ENCODE peak calls at places on chromosomes 2 and 18, in ten cellular contexts. Y, E, U, R, O, I, T, V, W and D are unnamed samples.
A peak's percentile ranks its signal among the peaks of the same experiment; 100 is the strongest.

GRCh38 chr2:54109848-54110247 is 5.6 kb upstream of the ACYP2 start:
- DNase-seq in R (no peak), T (no peak), V (no peak), U (no peak), I (no peak), E (no peak), Y (no peak), O (no peak), W (no peak), D (no peak)

GRCh38 chr2:28263690-28264089 is 129.0 kb upstream of the FOSL2 start:
- DNase-seq in U (no peak), R (no peak), I (no peak), Y (no peak), V (no peak), W (no peak), T (no peak), E (no peak), O (no peak), D (no peak)

GRCh38 chr18:52222211-52222610 is 117.8 kb upstream of the DCC start:
- DNase-seq in W (no peak), V (no peak), Y (no peak), U (no peak), T (no peak), E (no peak), I (no peak), R (no peak), O (no peak), D (no peak)

GRCh38 chr2:235048549-235048948 is 96.7 kb downstream of the SH3BP4 start:
- DNase-seq in U (no peak), Y (no peak), V (no peak), R (no peak), O (no peak), I (no peak), E (no peak), W (no peak), T (no peak), D (no peak)

GRCh38 chr18:58805482-58806187 is 59.0 kb upstream of the ZNF532 start:
- DNase-seq in Y (no peak), E (no peak), W (no peak), U (no peak), V (peak; percentile 54), T (no peak), R (no peak), O (no peak), I (no peak), D (no peak)

GRCh38 chr2:7014201-7014640 is 97.0 kb downstream of the RNF144A start:
- DNase-seq in Y (peak; percentile 44), I (peak; percentile 40), W (no peak), R (no peak), V (peak; percentile 44), T (no peak), U (no peak), O (no peak), E (peak; percentile 89), D (peak; percentile 47)

GRCh38 chr2:199259671-199260070 is 198.1 kb downstream of the SATB2 start:
- DNase-seq in W (no peak), E (no peak), V (no peak), T (no peak), R (no peak), I (no peak), O (no peak), Y (no peak), U (peak; percentile 33), D (no peak)

GRCh38 chr2:102000813-102001766 is 9.3 kb downstream of the IL1R2 start:
- DNase-seq in E (no peak), W (no peak), V (no peak), U (no peak), I (no peak), T (no peak), R (no peak), O (no peak), Y (no peak), D (no peak)

GRCh38 chr2:130798472-130799221 is 38.1 kb upstream of the ARHGEF4 start:
- DNase-seq in U (no peak), W (no peak), Y (peak; percentile 37), R (no peak), I (no peak), T (no peak), E (no peak), O (no peak), V (no peak), D (no peak)

GRCh38 chr2:64751286-64752260 is 97.9 kb upstream of the SERTAD2 start:
- DNase-seq in R (no peak), U (peak; percentile 49), V (peak; percentile 71), E (peak; percentile 49), W (peak; percentile 99), Y (peak; percentile 74), T (no peak), O (no peak), I (peak; percentile 69), D (no peak)

GRCh38 chr2:196954001-196954400 is 27.5 kb upstream of the PGAP1 start:
- DNase-seq in U (no peak), E (no peak), I (no peak), O (no peak), R (no peak), Y (no peak), W (no peak), T (no peak), V (no peak), D (no peak)

GRCh38 chr2:12057436-12058166 is 311.2 kb downstream of the LPIN1 start:
- DNase-seq in O (peak; percentile 89), R (peak; percentile 49), T (peak; percentile 32), V (peak; percentile 93), E (peak; percentile 76), U (no peak), I (no peak), W (no peak), Y (no peak), D (peak; percentile 50)

DNA sequence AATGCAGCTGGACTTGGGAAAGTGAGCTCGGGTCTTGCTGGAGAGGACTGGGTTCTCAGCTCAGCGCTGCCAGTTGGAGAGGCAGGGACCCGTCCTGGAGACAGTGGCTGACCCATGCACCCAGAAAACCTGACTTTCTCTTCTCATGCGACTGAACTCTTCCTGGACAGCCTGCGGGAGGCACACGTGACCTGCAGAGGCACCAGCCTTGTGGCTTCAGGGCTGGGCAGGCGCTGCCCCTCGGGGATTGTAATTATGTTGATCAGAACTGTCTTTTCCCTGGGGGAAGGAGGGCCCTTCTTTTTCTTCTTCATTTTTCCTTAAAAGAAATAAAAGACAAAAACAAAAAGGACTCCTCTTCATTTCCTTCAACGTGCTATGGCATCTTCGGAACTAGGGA is 198.1 kb downstream of the VAPA start:
- DNase-seq in R (no peak), E (no peak), O (no peak), V (no peak), W (no peak), Y (no peak), U (no peak), I (no peak), T (no peak), D (no peak)
- TF ChIP-seq CTCF in R (no peak), E (no peak), O (no peak), V (no peak), W (no peak), Y (no peak), U (no peak), I (no peak), T (no peak), D (no peak)

DNA sequence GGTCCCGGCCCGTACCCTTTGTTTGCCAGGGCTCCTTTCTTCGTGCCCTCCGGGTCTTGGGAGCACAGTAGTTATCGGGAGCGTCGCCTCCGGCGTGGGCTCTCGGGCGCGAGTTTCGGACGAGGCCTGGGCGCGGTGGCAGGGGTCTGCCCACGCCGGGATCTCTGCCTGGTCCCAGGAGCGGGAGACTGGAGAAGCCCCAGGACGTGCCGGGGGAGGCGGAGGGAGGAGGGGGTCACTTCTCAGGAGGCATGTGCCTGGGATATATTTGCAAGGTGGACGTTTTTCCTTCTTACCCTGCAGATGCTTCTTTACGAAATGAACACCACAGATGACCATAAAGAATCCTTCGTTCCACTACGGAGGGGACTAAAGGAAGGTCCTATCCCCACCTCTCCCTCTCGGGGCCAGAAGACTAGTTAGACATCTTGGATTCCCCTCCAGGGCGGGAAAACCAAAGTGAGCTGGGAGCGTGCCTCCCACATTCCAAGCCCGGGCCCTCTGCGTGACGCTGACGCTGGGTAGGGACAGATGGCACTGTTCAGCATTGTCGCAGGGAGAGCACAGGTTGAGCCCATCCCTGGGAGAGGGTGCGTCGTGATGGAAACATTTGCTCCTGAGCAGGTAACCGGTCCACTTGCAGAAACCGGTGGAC is 483 bp upstream of the FHL2 start:
- DNase-seq in Y (no peak), V (no peak), E (no peak), U (no peak), W (no peak), O (no peak), T (no peak), R (peak; percentile 27), I (no peak), D (peak; percentile 37)
- TF ChIP-seq CTCF in Y (no peak), V (no peak), E (no peak), U (no peak), W (no peak), O (no peak), T (no peak), R (no peak), I (peak; percentile 4), D (no peak)

GRCh38 chr2:230069418-230069817 is 694 bp upstream of the SLC16A14 start:
- DNase-seq in U (no peak), T (no peak), E (no peak), W (no peak), I (no peak), O (no peak), R (no peak), V (no peak), Y (no peak), D (no peak)

GRCh38 chr2:230071421-230071820 is 2.7 kb upstream of the SLC16A14 start:
- DNase-seq in E (no peak), I (no peak), T (no peak), R (no peak), O (no peak), U (no peak), Y (no peak), V (no peak), W (no peak), D (no peak)

GRCh38 chr2:230067990-230068657 is 600 bp downstream of the SLC16A14 start:
- DNase-seq in V (peak; percentile 59), W (no peak), T (peak; percentile 21), E (peak; percentile 37), Y (peak; percentile 19), U (peak; percentile 13), R (peak; percentile 65), I (peak; percentile 51), O (no peak), D (peak; percentile 68)

GRCh38 chr2:230068658-230069080 is at the start of gene SLC16A14:
- DNase-seq in E (peak; percentile 63), Y (peak; percentile 66), U (peak; percentile 52), O (peak; percentile 7), R (peak; percentile 30), W (peak; percentile 16), T (peak; percentile 2), I (peak; percentile 63), V (peak; percentile 63), D (peak; percentile 48)
- TF ChIP-seq CTCF in E (peak; percentile 46), Y (peak; percentile 48), U (peak; percentile 39), O (peak; percentile 31), R (peak; percentile 36), W (peak; percentile 42), T (no peak), I (no peak), V (peak; percentile 25), D (no peak)

DNA sequence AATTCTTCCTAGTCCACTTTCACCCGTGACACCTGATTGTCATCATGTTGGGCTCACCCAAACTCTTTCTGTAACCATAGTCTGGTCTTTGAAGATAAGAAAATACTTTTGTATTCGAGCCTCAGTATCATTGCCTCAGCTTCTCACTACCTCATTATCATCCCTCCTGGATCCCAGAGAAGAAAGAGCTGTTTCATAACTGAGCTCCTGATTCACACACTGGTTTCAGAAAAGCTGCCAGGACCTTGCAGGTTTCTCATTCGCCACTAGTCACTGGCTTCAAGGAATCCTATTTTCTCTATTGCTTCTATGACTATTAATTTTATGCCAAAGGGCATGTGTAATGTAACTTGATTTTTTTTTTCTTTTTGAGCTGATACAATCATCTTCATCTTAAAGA is 2.9 kb upstream of the CRIM1 start:
- DNase-seq in Y (peak; percentile 78), I (peak; percentile 66), R (no peak), U (peak; percentile 83), E (peak; percentile 78), W (no peak), O (no peak), V (peak; percentile 17), T (no peak), D (no peak)
- TF ChIP-seq CTCF in Y (peak; percentile 21), I (no peak), R (no peak), U (no peak), E (no peak), W (no peak), O (no peak), V (no peak), T (no peak), D (no peak)